ENCODE peak calls at places on chromosomes 5 and 9, in ten cellular contexts. One of them, this sample, is unnamed.

GRCh38 chr9:91395553-91396470 is 27.8 kb downstream of the NFIL3 start:
- DNase-seq in GM04503: peak
- DNase-seq in ACHN: peak
- DNase-seq in AG10803: peak
- DNase-seq in Calu3: no peak
- DNase-seq in stimulated activated CD4-positive, alpha-beta T cell treated with anti-CD3 and anti-CD28 coated beads, Interleukin-2, amount 100 ng/mL, for 24 hours: no peak
- DNase-seq in cardiac muscle cell: no peak
- DNase-seq in amygdala: no peak
- DNase-seq in AG09309: peak
- DNase-seq in NB4: peak
- DNase-seq in this sample: peak

GRCh38 chr9:28661853-28662252 is 1088.6 kb upstream of the C9orf72 start:
- DNase-seq in GM04503: no peak
- DNase-seq in ACHN: no peak
- DNase-seq in AG10803: no peak
- DNase-seq in Calu3: no peak
- DNase-seq in stimulated activated CD4-positive, alpha-beta T cell treated with anti-CD3 and anti-CD28 coated beads, Interleukin-2, amount 100 ng/mL, for 24 hours: no peak
- DNase-seq in cardiac muscle cell: no peak
- DNase-seq in amygdala: no peak
- DNase-seq in AG09309: no peak
- DNase-seq in NB4: no peak
- DNase-seq in this sample: no peak

GRCh38 chr9:92718086-92719001 is 46.3 kb downstream of the BICD2 start:
- DNase-seq in GM04503: no peak
- DNase-seq in ACHN: no peak
- DNase-seq in AG10803: no peak
- DNase-seq in Calu3: no peak
- DNase-seq in stimulated activated CD4-positive, alpha-beta T cell treated with anti-CD3 and anti-CD28 coated beads, Interleukin-2, amount 100 ng/mL, for 24 hours: no peak
- DNase-seq in cardiac muscle cell: no peak
- DNase-seq in amygdala: no peak
- DNase-seq in AG09309: no peak
- DNase-seq in NB4: no peak
- DNase-seq in this sample: no peak

GRCh38 chr9:98652302-98652701 is 56.4 kb downstream of the GABBR2 start:
- DNase-seq in GM04503: no peak
- DNase-seq in ACHN: no peak
- DNase-seq in AG10803: no peak
- DNase-seq in Calu3: no peak
- DNase-seq in stimulated activated CD4-positive, alpha-beta T cell treated with anti-CD3 and anti-CD28 coated beads, Interleukin-2, amount 100 ng/mL, for 24 hours: no peak
- DNase-seq in cardiac muscle cell: no peak
- DNase-seq in amygdala: no peak
- DNase-seq in AG09309: no peak
- DNase-seq in NB4: no peak
- DNase-seq in this sample: no peak

GRCh38 chr9:114641974-114642373 is 15.6 kb downstream of the TEX53 start:
- DNase-seq in GM04503: no peak
- DNase-seq in ACHN: no peak
- DNase-seq in AG10803: no peak
- DNase-seq in Calu3: no peak
- DNase-seq in stimulated activated CD4-positive, alpha-beta T cell treated with anti-CD3 and anti-CD28 coated beads, Interleukin-2, amount 100 ng/mL, for 24 hours: no peak
- DNase-seq in cardiac muscle cell: no peak
- DNase-seq in amygdala: no peak
- DNase-seq in AG09309: no peak
- DNase-seq in NB4: peak
- DNase-seq in this sample: no peak

GRCh38 chr9:127546125-127546832 is 65.8 kb upstream of the STXBP1 start:
- DNase-seq in GM04503: no peak
- DNase-seq in ACHN: no peak
- DNase-seq in AG10803: no peak
- DNase-seq in Calu3: no peak
- DNase-seq in stimulated activated CD4-positive, alpha-beta T cell treated with anti-CD3 and anti-CD28 coated beads, Interleukin-2, amount 100 ng/mL, for 24 hours: no peak
- DNase-seq in cardiac muscle cell: no peak
- DNase-seq in amygdala: no peak
- DNase-seq in AG09309: no peak
- DNase-seq in NB4: no peak
- DNase-seq in this sample: no peak

GRCh38 chr5:132083065-132083678 is 9.6 kb downstream of the CSF2 start:
- DNase-seq in GM04503: no peak
- DNase-seq in ACHN: no peak
- DNase-seq in AG10803: no peak
- DNase-seq in Calu3: no peak
- DNase-seq in stimulated activated CD4-positive, alpha-beta T cell treated with anti-CD3 and anti-CD28 coated beads, Interleukin-2, amount 100 ng/mL, for 24 hours: peak
- DNase-seq in cardiac muscle cell: no peak
- DNase-seq in amygdala: no peak
- DNase-seq in AG09309: no peak
- DNase-seq in NB4: no peak
- DNase-seq in this sample: no peak

GRCh38 chr9:90956026-90956810 is 154.6 kb downstream of the SYK start:
- DNase-seq in GM04503: peak
- DNase-seq in ACHN: no peak
- DNase-seq in AG10803: peak
- DNase-seq in Calu3: no peak
- DNase-seq in stimulated activated CD4-positive, alpha-beta T cell treated with anti-CD3 and anti-CD28 coated beads, Interleukin-2, amount 100 ng/mL, for 24 hours: no peak
- DNase-seq in cardiac muscle cell: no peak
- DNase-seq in amygdala: no peak
- DNase-seq in AG09309: no peak
- DNase-seq in NB4: no peak
- DNase-seq in this sample: no peak

GRCh38 chr5:56950626-56951130 is 1.2 kb downstream of the MIER3 start:
- DNase-seq in GM04503: peak
- DNase-seq in ACHN: peak
- DNase-seq in AG10803: peak
- DNase-seq in Calu3: peak
- DNase-seq in stimulated activated CD4-positive, alpha-beta T cell treated with anti-CD3 and anti-CD28 coated beads, Interleukin-2, amount 100 ng/mL, for 24 hours: peak
- DNase-seq in cardiac muscle cell: peak
- DNase-seq in amygdala: peak
- DNase-seq in AG09309: peak
- DNase-seq in NB4: peak
- DNase-seq in this sample: no peak

GRCh38 chr5:118931564-118931963 is 56.8 kb downstream of the DTWD2 start:
- DNase-seq in GM04503: no peak
- DNase-seq in ACHN: no peak
- DNase-seq in AG10803: no peak
- DNase-seq in Calu3: no peak
- DNase-seq in stimulated activated CD4-positive, alpha-beta T cell treated with anti-CD3 and anti-CD28 coated beads, Interleukin-2, amount 100 ng/mL, for 24 hours: no peak
- DNase-seq in cardiac muscle cell: no peak
- DNase-seq in amygdala: no peak
- DNase-seq in AG09309: no peak
- DNase-seq in NB4: no peak
- DNase-seq in this sample: no peak

GRCh38 chr9:89815903-89816573 is 211.2 kb downstream of the GADD45G start:
- DNase-seq in GM04503: no peak
- DNase-seq in ACHN: no peak
- DNase-seq in AG10803: peak
- DNase-seq in Calu3: no peak
- DNase-seq in stimulated activated CD4-positive, alpha-beta T cell treated with anti-CD3 and anti-CD28 coated beads, Interleukin-2, amount 100 ng/mL, for 24 hours: no peak
- DNase-seq in cardiac muscle cell: no peak
- DNase-seq in amygdala: no peak
- DNase-seq in AG09309: no peak
- DNase-seq in NB4: no peak
- DNase-seq in this sample: no peak

GRCh38 chr5:102080288-102080687 is 215.8 kb downstream of the SLCO4C1 start:
- DNase-seq in GM04503: no peak
- DNase-seq in ACHN: no peak
- DNase-seq in AG10803: no peak
- DNase-seq in Calu3: no peak
- DNase-seq in stimulated activated CD4-positive, alpha-beta T cell treated with anti-CD3 and anti-CD28 coated beads, Interleukin-2, amount 100 ng/mL, for 24 hours: no peak
- DNase-seq in cardiac muscle cell: no peak
- DNase-seq in amygdala: no peak
- DNase-seq in AG09309: no peak
- DNase-seq in NB4: no peak
- DNase-seq in this sample: no peak

GRCh38 chr5:133438487-133438886 is 173.9 kb downstream of the FSTL4 start:
- DNase-seq in GM04503: no peak
- DNase-seq in ACHN: no peak
- DNase-seq in AG10803: no peak
- DNase-seq in Calu3: no peak
- DNase-seq in stimulated activated CD4-positive, alpha-beta T cell treated with anti-CD3 and anti-CD28 coated beads, Interleukin-2, amount 100 ng/mL, for 24 hours: no peak
- DNase-seq in cardiac muscle cell: no peak
- DNase-seq in amygdala: no peak
- DNase-seq in AG09309: no peak
- DNase-seq in NB4: no peak
- DNase-seq in this sample: no peak

GRCh38 chr5:135890867-135891266 is 4.8 kb downstream of the IL9 start:
- DNase-seq in GM04503: no peak
- DNase-seq in ACHN: no peak
- DNase-seq in AG10803: no peak
- DNase-seq in Calu3: no peak
- DNase-seq in stimulated activated CD4-positive, alpha-beta T cell treated with anti-CD3 and anti-CD28 coated beads, Interleukin-2, amount 100 ng/mL, for 24 hours: peak
- DNase-seq in cardiac muscle cell: no peak
- DNase-seq in amygdala: no peak
- DNase-seq in AG09309: no peak
- DNase-seq in NB4: no peak
- DNase-seq in this sample: no peak

GRCh38 chr5:131792900-131793299 is 3.9 kb downstream of the FNIP1 start:
- DNase-seq in GM04503: no peak
- DNase-seq in ACHN: no peak
- DNase-seq in AG10803: no peak
- DNase-seq in Calu3: no peak
- DNase-seq in stimulated activated CD4-positive, alpha-beta T cell treated with anti-CD3 and anti-CD28 coated beads, Interleukin-2, amount 100 ng/mL, for 24 hours: no peak
- DNase-seq in cardiac muscle cell: no peak
- DNase-seq in amygdala: no peak
- DNase-seq in AG09309: no peak
- DNase-seq in NB4: peak
- DNase-seq in this sample: no peak

GRCh38 chr9:96383165-96383939 is at the start of gene SLC35D2:
- DNase-seq in GM04503: no peak
- DNase-seq in ACHN: peak
- DNase-seq in AG10803: peak
- DNase-seq in Calu3: peak
- DNase-seq in stimulated activated CD4-positive, alpha-beta T cell treated with anti-CD3 and anti-CD28 coated beads, Interleukin-2, amount 100 ng/mL, for 24 hours: peak
- DNase-seq in cardiac muscle cell: peak
- DNase-seq in amygdala: peak
- DNase-seq in AG09309: no peak
- DNase-seq in NB4: no peak
- DNase-seq in this sample: no peak

GRCh38 chr9:131529597-131530545 is 1.2 kb downstream of the UCK1 start:
- DNase-seq in GM04503: no peak
- DNase-seq in ACHN: no peak
- DNase-seq in AG10803: no peak
- DNase-seq in Calu3: no peak
- DNase-seq in stimulated activated CD4-positive, alpha-beta T cell treated with anti-CD3 and anti-CD28 coated beads, Interleukin-2, amount 100 ng/mL, for 24 hours: no peak
- DNase-seq in cardiac muscle cell: no peak
- DNase-seq in amygdala: no peak
- DNase-seq in AG09309: no peak
- DNase-seq in NB4: no peak
- DNase-seq in this sample: no peak

GRCh38 chr5:81572201-81572600 is 178.3 kb upstream of the ACOT12 start:
- DNase-seq in GM04503: peak
- DNase-seq in ACHN: no peak
- DNase-seq in AG10803: peak
- DNase-seq in Calu3: no peak
- DNase-seq in stimulated activated CD4-positive, alpha-beta T cell treated with anti-CD3 and anti-CD28 coated beads, Interleukin-2, amount 100 ng/mL, for 24 hours: no peak
- DNase-seq in cardiac muscle cell: no peak
- DNase-seq in amygdala: no peak
- DNase-seq in AG09309: no peak
- DNase-seq in NB4: no peak
- DNase-seq in this sample: no peak

GRCh38 chr5:134592141-134592746 is 40.4 kb downstream of the SAR1B start:
- DNase-seq in GM04503: no peak
- DNase-seq in ACHN: no peak
- DNase-seq in AG10803: peak
- DNase-seq in Calu3: peak
- DNase-seq in stimulated activated CD4-positive, alpha-beta T cell treated with anti-CD3 and anti-CD28 coated beads, Interleukin-2, amount 100 ng/mL, for 24 hours: no peak
- DNase-seq in cardiac muscle cell: peak
- DNase-seq in amygdala: no peak
- DNase-seq in AG09309: no peak
- DNase-seq in NB4: no peak
- DNase-seq in this sample: no peak

GRCh38 chr9:121220996-121221671 is 19.5 kb upstream of the RAB14 start:
- DNase-seq in GM04503: no peak
- DNase-seq in ACHN: no peak
- DNase-seq in AG10803: no peak
- DNase-seq in Calu3: no peak
- DNase-seq in stimulated activated CD4-positive, alpha-beta T cell treated with anti-CD3 and anti-CD28 coated beads, Interleukin-2, amount 100 ng/mL, for 24 hours: no peak
- DNase-seq in cardiac muscle cell: no peak
- DNase-seq in amygdala: no peak
- DNase-seq in AG09309: no peak
- DNase-seq in NB4: peak
- DNase-seq in this sample: no peak

GRCh38 chr5:31445041-31445600 is 86.8 kb downstream of the DROSHA start:
- DNase-seq in GM04503: no peak
- DNase-seq in ACHN: no peak
- DNase-seq in AG10803: no peak
- DNase-seq in Calu3: no peak
- DNase-seq in stimulated activated CD4-positive, alpha-beta T cell treated with anti-CD3 and anti-CD28 coated beads, Interleukin-2, amount 100 ng/mL, for 24 hours: no peak
- DNase-seq in cardiac muscle cell: no peak
- DNase-seq in amygdala: no peak
- DNase-seq in AG09309: no peak
- DNase-seq in NB4: no peak
- DNase-seq in this sample: no peak